ENCODE peak calls at places on chromosomes 4 and X, in five cellular contexts. One of them, this sample, is unnamed.

GRCh38 chrX:119234931-119235555 is 1.0 kb upstream of the PGRMC1 start:
- DNase-seq in H1: no peak
- DNase-seq in NT2/D1: peak
- DNase-seq in HepG2: no peak
- DNase-seq in GM12878: no peak
- DNase-seq in this sample: no peak

GRCh38 chr4:94516999-94517398 is 65.3 kb downstream of the PDLIM5 start:
- DNase-seq in H1: no peak
- DNase-seq in NT2/D1: no peak
- DNase-seq in HepG2: no peak
- DNase-seq in GM12878: no peak
- DNase-seq in this sample: peak

GRCh38 chr4:39466747-39467146 is 7.9 kb downstream of the LIAS start:
- DNase-seq in H1: no peak
- DNase-seq in NT2/D1: no peak
- DNase-seq in HepG2: no peak
- DNase-seq in GM12878: no peak
- DNase-seq in this sample: no peak

GRCh38 chr4:128981377-128981776 is 112.0 kb downstream of the SCLT1 start:
- DNase-seq in H1: no peak
- DNase-seq in NT2/D1: no peak
- DNase-seq in HepG2: no peak
- DNase-seq in GM12878: no peak
- DNase-seq in this sample: no peak

GRCh38 chrX:7146703-7147430 is 645 bp upstream of the STS start:
- DNase-seq in H1: no peak
- DNase-seq in NT2/D1: no peak
- DNase-seq in HepG2: no peak
- DNase-seq in GM12878: no peak
- DNase-seq in this sample: no peak

GRCh38 chr4:40046311-40046980 is 10.2 kb upstream of the N4BP2 start:
- DNase-seq in H1: no peak
- DNase-seq in NT2/D1: no peak
- DNase-seq in HepG2: peak
- DNase-seq in GM12878: no peak
- DNase-seq in this sample: peak

GRCh38 chrX:155954793-155955192 is 42.7 kb upstream of the IL9R start:
- DNase-seq in H1: no peak
- DNase-seq in NT2/D1: no peak
- DNase-seq in HepG2: no peak
- DNase-seq in GM12878: no peak
- DNase-seq in this sample: no peak

GRCh38 chrX:113644426-113644825 is 803.8 kb upstream of the AMOT start:
- DNase-seq in H1: no peak
- DNase-seq in NT2/D1: no peak
- DNase-seq in HepG2: no peak
- DNase-seq in GM12878: no peak
- DNase-seq in this sample: no peak

GRCh38 chrX:39073131-39073530 is 271.9 kb downstream of the MID1IP1 start:
- DNase-seq in H1: no peak
- DNase-seq in NT2/D1: no peak
- DNase-seq in HepG2: no peak
- DNase-seq in GM12878: no peak
- DNase-seq in this sample: peak

GRCh38 chrX:97126020-97126419 is 242.3 kb downstream of the RPA4 start:
- DNase-seq in H1: no peak
- DNase-seq in NT2/D1: no peak
- DNase-seq in HepG2: no peak
- DNase-seq in GM12878: no peak
- DNase-seq in this sample: no peak

GRCh38 chrX:141468940-141469339 is 115.6 kb downstream of the SPANXA1 start:
- DNase-seq in H1: no peak
- DNase-seq in NT2/D1: no peak
- DNase-seq in HepG2: no peak
- DNase-seq in GM12878: no peak
- DNase-seq in this sample: no peak

GRCh38 chrX:39950035-39950688 is 147.6 kb downstream of the BCOR start:
- DNase-seq in H1: no peak
- DNase-seq in NT2/D1: no peak
- DNase-seq in HepG2: no peak
- DNase-seq in GM12878: no peak
- DNase-seq in this sample: no peak

GRCh38 chr4:98802673-98803286 is 126.2 kb downstream of the EIF4E start:
- DNase-seq in H1: no peak
- DNase-seq in NT2/D1: no peak
- DNase-seq in HepG2: no peak
- DNase-seq in GM12878: no peak
- DNase-seq in this sample: no peak

GRCh38 chrX:43562372-43562771 is 93.7 kb upstream of the MAOA start:
- DNase-seq in H1: no peak
- DNase-seq in NT2/D1: no peak
- DNase-seq in HepG2: no peak
- DNase-seq in GM12878: no peak
- DNase-seq in this sample: no peak

GRCh38 chrX:13398073-13398823 is 78.4 kb upstream of the ATXN3L start:
- DNase-seq in H1: peak
- DNase-seq in NT2/D1: peak
- DNase-seq in HepG2: peak
- DNase-seq in GM12878: no peak
- DNase-seq in this sample: no peak

GRCh38 chr4:147017081-147017480 is 71.4 kb upstream of the TTC29 start:
- DNase-seq in H1: no peak
- DNase-seq in NT2/D1: no peak
- DNase-seq in HepG2: no peak
- DNase-seq in GM12878: no peak
- DNase-seq in this sample: no peak

GRCh38 chr4:8393593-8394038 is 46.9 kb downstream of the ACOX3 start:
- DNase-seq in H1: no peak
- DNase-seq in NT2/D1: no peak
- DNase-seq in HepG2: no peak
- DNase-seq in GM12878: no peak
- DNase-seq in this sample: no peak

GRCh38 chr4:152778656-152779512 is 646 bp downstream of the TIGD4 start:
- DNase-seq in H1: no peak
- DNase-seq in NT2/D1: no peak
- DNase-seq in HepG2: peak
- DNase-seq in GM12878: no peak
- DNase-seq in this sample: peak

GRCh38 chr4:80103615-80104014 is 30.6 kb upstream of the ANTXR2 start:
- DNase-seq in H1: no peak
- DNase-seq in NT2/D1: no peak
- DNase-seq in HepG2: no peak
- DNase-seq in GM12878: no peak
- DNase-seq in this sample: no peak

GRCh38 chr4:2788532-2789103 is 4.3 kb upstream of the SH3BP2 start:
- DNase-seq in H1: no peak
- DNase-seq in NT2/D1: no peak
- DNase-seq in HepG2: no peak
- DNase-seq in GM12878: no peak
- DNase-seq in this sample: no peak

GRCh38 chrX:76931518-76931917 is 504.0 kb downstream of the MAGEE1 start:
- DNase-seq in H1: no peak
- DNase-seq in NT2/D1: no peak
- DNase-seq in HepG2: no peak
- DNase-seq in GM12878: no peak
- DNase-seq in this sample: no peak

GRCh38 chrX:136130931-136131843 is 16.1 kb upstream of the FHL1 start:
- DNase-seq in H1: no peak
- DNase-seq in NT2/D1: no peak
- DNase-seq in HepG2: peak
- DNase-seq in GM12878: no peak
- DNase-seq in this sample: no peak

GRCh38 chr4:655735-656151 is 18.3 kb downstream of the ATP5ME start:
- DNase-seq in H1: no peak
- DNase-seq in NT2/D1: no peak
- DNase-seq in HepG2: no peak
- DNase-seq in GM12878: no peak
- DNase-seq in this sample: no peak

DNA sequence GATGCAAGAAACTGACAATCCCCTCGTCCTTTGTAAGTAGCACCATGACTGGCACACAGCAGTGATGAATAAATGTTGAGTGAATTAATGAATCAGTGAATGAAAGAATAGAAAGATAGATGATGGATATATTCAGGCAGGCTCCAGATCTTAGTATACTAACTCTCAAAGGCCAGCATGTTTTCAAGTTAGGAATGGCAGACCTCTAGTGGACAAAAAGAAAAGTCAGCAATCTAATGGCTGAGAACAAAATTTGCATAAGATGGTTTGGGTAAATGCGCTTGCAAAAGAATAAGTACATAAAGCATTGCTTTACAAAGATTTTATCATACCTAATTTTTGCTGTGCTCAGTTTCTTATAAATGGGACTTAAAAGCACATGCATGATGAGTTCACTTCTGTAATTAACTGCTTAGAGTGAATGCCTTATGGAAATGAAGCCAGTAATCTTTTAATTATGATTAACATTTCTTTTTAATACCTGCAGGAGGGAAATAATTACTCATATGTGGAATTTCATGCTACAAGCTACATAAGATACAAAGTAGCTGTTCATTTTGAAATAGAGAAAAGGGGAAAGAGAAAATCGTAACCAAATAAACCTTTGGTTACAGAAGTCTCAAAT is 126.9 kb upstream of the GPRIN3 start:
- DNase-seq in H1: no peak
- DNase-seq in NT2/D1: no peak
- DNase-seq in HepG2: no peak
- DNase-seq in GM12878: no peak
- DNase-seq in this sample: peak
- TF ChIP-seq SUZ12 in H1: no peak
- TF ChIP-seq SUZ12 in NT2/D1: no peak
- TF ChIP-seq SUZ12 in HepG2: no peak
- TF ChIP-seq SUZ12 in GM12878: no peak
- TF ChIP-seq SUZ12 in this sample: no peak

GRCh38 chrX:104195489-104196084 is 29.3 kb downstream of the FAM199X start:
- DNase-seq in H1: no peak
- DNase-seq in NT2/D1: no peak
- DNase-seq in HepG2: peak
- DNase-seq in GM12878: no peak
- DNase-seq in this sample: peak
- TF ChIP-seq SUZ12 in H1: no peak
- TF ChIP-seq SUZ12 in NT2/D1: no peak
- TF ChIP-seq SUZ12 in HepG2: no peak
- TF ChIP-seq SUZ12 in GM12878: no peak
- TF ChIP-seq SUZ12 in this sample: no peak

GRCh38 chrX:107567370-107567769 is 60.9 kb upstream of the PRPS1 start:
- DNase-seq in H1: no peak
- DNase-seq in NT2/D1: no peak
- DNase-seq in HepG2: no peak
- DNase-seq in GM12878: no peak
- DNase-seq in this sample: no peak

GRCh38 chrX:107563851-107564250 is 64.5 kb upstream of the PRPS1 start:
- DNase-seq in H1: no peak
- DNase-seq in NT2/D1: no peak
- DNase-seq in HepG2: no peak
- DNase-seq in GM12878: no peak
- DNase-seq in this sample: no peak

GRCh38 chrX:107565005-107565404 is 63.3 kb upstream of the PRPS1 start:
- DNase-seq in H1: no peak
- DNase-seq in NT2/D1: no peak
- DNase-seq in HepG2: no peak
- DNase-seq in GM12878: no peak
- DNase-seq in this sample: no peak

GRCh38 chrX:107566603-107567262 is 61.6 kb upstream of the PRPS1 start:
- DNase-seq in H1: no peak
- DNase-seq in NT2/D1: no peak
- DNase-seq in HepG2: no peak
- DNase-seq in GM12878: no peak
- DNase-seq in this sample: no peak

GRCh38 chrX:107565916-107566602 is 62.3 kb upstream of the PRPS1 start:
- DNase-seq in H1: no peak
- DNase-seq in NT2/D1: no peak
- DNase-seq in HepG2: peak
- DNase-seq in GM12878: no peak
- DNase-seq in this sample: peak
- TF ChIP-seq SUZ12 in H1: no peak
- TF ChIP-seq SUZ12 in NT2/D1: no peak
- TF ChIP-seq SUZ12 in HepG2: no peak
- TF ChIP-seq SUZ12 in GM12878: no peak
- TF ChIP-seq SUZ12 in this sample: no peak

GRCh38 chr4:83223781-83224180 is 60.8 kb downstream of the COQ2 start:
- DNase-seq in H1: no peak
- DNase-seq in NT2/D1: no peak
- DNase-seq in HepG2: no peak
- DNase-seq in GM12878: no peak
- DNase-seq in this sample: no peak
- TF ChIP-seq SUZ12 in H1: no peak
- TF ChIP-seq SUZ12 in NT2/D1: no peak
- TF ChIP-seq SUZ12 in HepG2: no peak
- TF ChIP-seq SUZ12 in GM12878: no peak
- TF ChIP-seq SUZ12 in this sample: no peak

DNA sequence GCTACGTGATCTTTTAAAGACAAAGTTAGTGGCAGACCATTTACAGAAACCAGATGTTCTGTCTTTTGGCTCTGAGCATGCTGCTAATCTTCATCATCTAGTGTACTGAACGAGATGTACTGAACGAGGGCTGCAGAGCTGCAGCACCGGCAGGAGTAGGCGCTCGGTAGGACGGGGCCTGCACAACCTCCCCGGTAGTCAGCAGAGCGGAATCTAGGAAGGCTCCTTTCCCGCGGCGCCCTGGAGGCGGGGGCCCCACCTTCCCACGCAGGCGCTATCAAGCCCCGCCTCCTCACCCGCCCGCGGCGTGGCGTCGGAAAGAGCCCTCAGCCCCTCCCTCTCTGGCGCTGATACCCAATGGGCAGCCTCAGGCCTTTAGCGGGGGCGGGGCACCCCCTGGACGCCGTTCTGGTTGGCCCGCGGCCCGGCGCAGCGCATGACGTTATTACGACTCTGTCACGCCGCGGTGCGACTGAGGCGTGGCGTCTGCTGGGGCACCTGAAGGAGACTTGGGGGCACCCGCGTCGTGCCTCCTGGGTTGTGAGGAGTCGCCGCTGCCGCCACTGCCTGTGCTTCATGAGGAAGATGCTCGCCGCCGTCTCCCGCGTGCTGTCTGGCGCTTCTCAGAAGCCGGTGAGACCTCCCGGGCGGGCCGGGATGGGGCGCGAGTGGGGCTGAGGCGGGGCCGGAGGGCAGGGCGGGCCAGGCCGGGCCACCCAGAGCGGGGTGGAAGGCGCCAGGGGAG is at the start of gene PDHA1:
- DNase-seq in H1: peak
- DNase-seq in NT2/D1: peak
- DNase-seq in HepG2: peak
- DNase-seq in GM12878: peak
- DNase-seq in this sample: peak
- TF ChIP-seq SUZ12 in H1: no peak
- TF ChIP-seq SUZ12 in NT2/D1: no peak
- TF ChIP-seq SUZ12 in HepG2: no peak
- TF ChIP-seq SUZ12 in GM12878: no peak
- TF ChIP-seq SUZ12 in this sample: no peak

GRCh38 chr4:127479031-127479622 is 153.6 kb upstream of the INTU start:
- DNase-seq in H1: no peak
- DNase-seq in NT2/D1: peak
- DNase-seq in HepG2: peak
- DNase-seq in GM12878: no peak
- DNase-seq in this sample: peak
- TF ChIP-seq SUZ12 in H1: no peak
- TF ChIP-seq SUZ12 in NT2/D1: no peak
- TF ChIP-seq SUZ12 in HepG2: no peak
- TF ChIP-seq SUZ12 in GM12878: no peak
- TF ChIP-seq SUZ12 in this sample: no peak